ENCODE peak calls at places on chromosomes 3 and 15, in seven cellular contexts. R is NCI-H1092; M is A549; C is HTR-8/SVneo; G is LoVo; O is activated CD8-positive, alpha-beta memory T cell treated with anti-CD3 and anti-CD28 coated beads for 1 hour; L is foreskin fibroblast. H is an unnamed sample.
A peak's percentile ranks its signal among the peaks of the same experiment; 100 is the strongest.

GRCh38 chr15:39852237-39852636 is 67.8 kb downstream of the GPR176 start:
- DNase-seq in R (no peak), G (no peak), L (peak; percentile 81), O (no peak), C (no peak), M (no peak), H (no peak)

GRCh38 chr3:124532071-124532470 is 198.2 kb upstream of the UMPS start:
- DNase-seq in C (no peak), G (no peak), M (no peak), L (no peak), R (no peak), O (no peak), H (no peak)

GRCh38 chr3:11734-12133 is 184.8 kb upstream of the CHL1 start:
- DNase-seq in M (peak; percentile 22), G (no peak), R (no peak), L (no peak), C (peak; percentile 2), O (no peak), H (no peak)

GRCh38 chr3:52052831-52053306 is 3.5 kb downstream of the DUSP7 start:
- DNase-seq in C (peak; percentile 81), R (no peak), O (no peak), L (peak; percentile 89), G (no peak), M (peak; percentile 38), H (peak; percentile 94)

GRCh38 chr15:37425541-37425940 is 325.2 kb upstream of the MEIS2 start:
- DNase-seq in G (no peak), M (no peak), L (peak; percentile 0), C (no peak), O (no peak), R (no peak), H (no peak)

GRCh38 chr3:55272031-55272645 is 215.0 kb downstream of the WNT5A start:
- DNase-seq in C (no peak), L (no peak), M (no peak), O (no peak), R (no peak), G (no peak), H (no peak)

GRCh38 chr3:16181361-16181760 is 6.9 kb downstream of the GALNT15 start:
- DNase-seq in L (peak; percentile 85), G (no peak), R (no peak), O (no peak), M (no peak), C (no peak), H (peak; percentile 94)

GRCh38 chr3:65326574-65326973 is 638.8 kb upstream of the ADAMTS9 start:
- DNase-seq in L (no peak), R (no peak), G (no peak), O (no peak), M (no peak), C (no peak), H (no peak)

GRCh38 chr15:80875568-80875967 is 96.4 kb downstream of the CEMIP start:
- DNase-seq in L (no peak), C (no peak), G (no peak), O (no peak), R (no peak), M (no peak), H (no peak)

GRCh38 chr3:152773633-152774032 is 61.3 kb upstream of the P2RY1 start:
- DNase-seq in L (no peak), M (no peak), R (no peak), G (no peak), O (no peak), C (no peak), H (no peak)

GRCh38 chr3:72439321-72440183 is 408.7 kb downstream of the SHQ1 start:
- DNase-seq in L (peak; percentile 38), M (no peak), O (no peak), G (no peak), R (no peak), C (no peak), H (no peak)

GRCh38 chr15:78044407-78045155 is 32.9 kb downstream of the TBC1D2B start:
- DNase-seq in O (no peak), R (no peak), G (no peak), M (no peak), C (no peak), L (no peak), H (no peak)

GRCh38 chr15:59946084-59946483 is 58.0 kb upstream of the FOXB1 start:
- DNase-seq in R (no peak), O (no peak), C (no peak), G (no peak), L (no peak), M (no peak), H (no peak)

GRCh38 chr15:88256261-88257230 is at the start of gene NTRK3:
- DNase-seq in O (no peak), C (no peak), M (no peak), R (peak; percentile 26), L (peak; percentile 36), G (no peak), H (no peak)

GRCh38 chr3:65871305-65872141 is 167.2 kb downstream of the MAGI1 start:
- DNase-seq in M (no peak), G (no peak), L (no peak), O (no peak), R (peak; percentile 67), C (no peak), H (peak; percentile 70)

GRCh38 chr15:52790166-52790708 is at the start of gene ONECUT1:
- DNase-seq in L (peak; percentile 67), M (peak; percentile 79), C (peak; percentile 59), G (peak; percentile 67), O (no peak), R (peak; percentile 55), H (no peak)

GRCh38 chr3:195013411-195013810 is 257.5 kb downstream of the XXYLT1 start:
- DNase-seq in M (no peak), R (no peak), L (no peak), C (no peak), O (no peak), G (no peak), H (peak; percentile 42)

GRCh38 chr15:38398134-38398533 is 55.8 kb upstream of the FAM98B start:
- DNase-seq in C (peak; percentile 10), L (peak; percentile 98), G (peak; percentile 49), M (no peak), R (no peak), O (no peak), H (peak; percentile 74)

GRCh38 chr3:37944243-37944955 is 46.2 kb upstream of the VILL start:
- DNase-seq in L (peak; percentile 38), G (no peak), C (no peak), M (no peak), O (no peak), R (no peak), H (no peak)

GRCh38 chr3:27791956-27792355 is 69.8 kb upstream of the EOMES start:
- DNase-seq in R (no peak), M (no peak), G (no peak), L (no peak), C (no peak), O (no peak), H (no peak)

GRCh38 chr3:172651936-172652595 is 58.8 kb downstream of the NCEH1 start:
- DNase-seq in M (no peak), G (no peak), C (no peak), L (no peak), R (no peak), O (no peak), H (no peak)

GRCh38 chr3:136802481-136802996 is 16.4 kb upstream of the SLC35G2 start:
- DNase-seq in O (no peak), M (no peak), C (no peak), G (no peak), R (no peak), L (peak; percentile 15), H (no peak)

GRCh38 chr15:42088801-42089640 is 5.3 kb downstream of the PLA2G4D start:
- DNase-seq in M (no peak), L (no peak), R (no peak), O (no peak), G (no peak), C (no peak), H (no peak)

GRCh38 chr3:34229871-34230270 is 431.4 kb downstream of the PDCD6IP start:
- DNase-seq in R (no peak), G (no peak), L (no peak), M (no peak), C (no peak), O (no peak), H (no peak)

GRCh38 chr3:36796896-36797295 is 32.5 kb upstream of the DCLK3 start:
- DNase-seq in R (no peak), C (no peak), L (peak; percentile 18), G (no peak), M (no peak), O (no peak), H (no peak)

GRCh38 chr3:133966954-133967353 is 62.8 kb downstream of the SLCO2A1 start:
- DNase-seq in C (no peak), O (no peak), M (no peak), G (no peak), L (no peak), R (no peak), H (peak; percentile 30)

GRCh38 chr15:82919231-82919886 is 33.2 kb downstream of the HOMER2 start:
- DNase-seq in R (peak; percentile 3), M (no peak), C (no peak), L (no peak), O (no peak), G (no peak), H (no peak)

GRCh38 chr15:72231847-72232461 is 964 bp upstream of the PKM start:
- DNase-seq in O (no peak), L (peak; percentile 88), G (peak; percentile 89), M (peak; percentile 84), R (peak; percentile 14), C (peak; percentile 63), H (no peak)

GRCh38 chr3:196400331-196400730 is 31.9 kb downstream of the UBXN7 start:
- DNase-seq in R (no peak), O (no peak), G (no peak), L (no peak), M (no peak), C (no peak), H (no peak)

GRCh38 chr3:109023656-109024254 is 70.1 kb upstream of the GUCA1C start:
- DNase-seq in R (peak; percentile 14), M (peak; percentile 6), G (peak; percentile 61), O (no peak), C (peak; percentile 27), L (peak; percentile 55), H (no peak)

H was measured in sigmoid colon.